ENCODE peak calls at places on chromosomes 2 and 18, in five cellular contexts. One of them, this sample, is unnamed.
A peak's percentile ranks its signal among the peaks of the same experiment; 100 is the strongest.

GRCh38 chr2:33372940-33373553 is 103.4 kb upstream of the RASGRP3 start:
- DNase-seq in RWPE1: peak; percentile 60
- DNase-seq in CD4-positive, alpha-beta T cell: no peak
- DNase-seq in psoas muscle: no peak
- DNase-seq in uterus: no peak
- DNase-seq in this sample: no peak

GRCh38 chr2:54641988-54642387 is 81.5 kb upstream of the EML6 start:
- DNase-seq in RWPE1: no peak
- DNase-seq in psoas muscle: no peak
- DNase-seq in uterus: no peak
- DNase-seq in CD4-positive, alpha-beta T cell: no peak
- DNase-seq in this sample: no peak

GRCh38 chr2:160491922-160492371 is 1.7 kb downstream of the RBMS1 start:
- DNase-seq in CD4-positive, alpha-beta T cell: no peak
- DNase-seq in RWPE1: peak; percentile 20
- DNase-seq in uterus: no peak
- DNase-seq in psoas muscle: no peak
- DNase-seq in this sample: no peak

GRCh38 chr2:169759987-169760386 is 26.4 kb downstream of the KLHL23 start:
- DNase-seq in RWPE1: no peak
- DNase-seq in uterus: no peak
- DNase-seq in CD4-positive, alpha-beta T cell: no peak
- DNase-seq in psoas muscle: no peak
- DNase-seq in this sample: no peak

GRCh38 chr2:31066594-31066993 is 71.6 kb downstream of the GALNT14 start:
- DNase-seq in CD4-positive, alpha-beta T cell: no peak
- DNase-seq in psoas muscle: no peak
- DNase-seq in uterus: no peak
- DNase-seq in RWPE1: no peak
- DNase-seq in this sample: no peak

GRCh38 chr18:7901657-7902056 is 334.5 kb downstream of the PTPRM start:
- DNase-seq in RWPE1: no peak
- DNase-seq in psoas muscle: no peak
- DNase-seq in uterus: no peak
- DNase-seq in CD4-positive, alpha-beta T cell: no peak
- DNase-seq in this sample: no peak

GRCh38 chr18:55419939-55420664 is 167.9 kb downstream of the TCF4 start:
- DNase-seq in RWPE1: no peak
- DNase-seq in uterus: no peak
- DNase-seq in CD4-positive, alpha-beta T cell: no peak
- DNase-seq in psoas muscle: no peak
- DNase-seq in this sample: no peak

GRCh38 chr2:203583696-203584095 is 48.6 kb upstream of the RAPH1 start:
- DNase-seq in CD4-positive, alpha-beta T cell: no peak
- DNase-seq in psoas muscle: no peak
- DNase-seq in uterus: no peak
- DNase-seq in RWPE1: peak; percentile 30
- DNase-seq in this sample: peak; percentile 35

GRCh38 chr2:96788393-96789244 is 27.4 kb upstream of the CNNM3 start:
- DNase-seq in RWPE1: peak; percentile 15
- DNase-seq in CD4-positive, alpha-beta T cell: no peak
- DNase-seq in uterus: peak; percentile 63
- DNase-seq in psoas muscle: peak; percentile 70
- DNase-seq in this sample: peak; percentile 85

GRCh38 chr2:231684314-231685223 is 23.8 kb upstream of the PTMA start:
- DNase-seq in CD4-positive, alpha-beta T cell: no peak
- DNase-seq in psoas muscle: peak; percentile 20
- DNase-seq in RWPE1: no peak
- DNase-seq in uterus: no peak
- DNase-seq in this sample: peak; percentile 57
- H3K27ac ChIP-seq in CD4-positive, alpha-beta T cell: no peak overlapping the region
- H3K27ac ChIP-seq in psoas muscle: no peak overlapping the region
- H3K27ac ChIP-seq in RWPE1: peak overlapping the region; percentile 45
- H3K27ac ChIP-seq in uterus: no peak overlapping the region
- H3K27ac ChIP-seq in this sample: no peak overlapping the region

GRCh38 chr2:217954469-217954868 is 48.3 kb downstream of the TNS1 start:
- DNase-seq in psoas muscle: no peak
- DNase-seq in uterus: no peak
- DNase-seq in RWPE1: no peak
- DNase-seq in CD4-positive, alpha-beta T cell: no peak
- DNase-seq in this sample: peak; percentile 57
- H3K27ac ChIP-seq in psoas muscle: peak overlapping the region; percentile 66
- H3K27ac ChIP-seq in uterus: peak overlapping the region; percentile 91
- H3K27ac ChIP-seq in RWPE1: no peak overlapping the region
- H3K27ac ChIP-seq in CD4-positive, alpha-beta T cell: no peak overlapping the region
- H3K27ac ChIP-seq in this sample: peak overlapping the region; percentile 57

DNA sequence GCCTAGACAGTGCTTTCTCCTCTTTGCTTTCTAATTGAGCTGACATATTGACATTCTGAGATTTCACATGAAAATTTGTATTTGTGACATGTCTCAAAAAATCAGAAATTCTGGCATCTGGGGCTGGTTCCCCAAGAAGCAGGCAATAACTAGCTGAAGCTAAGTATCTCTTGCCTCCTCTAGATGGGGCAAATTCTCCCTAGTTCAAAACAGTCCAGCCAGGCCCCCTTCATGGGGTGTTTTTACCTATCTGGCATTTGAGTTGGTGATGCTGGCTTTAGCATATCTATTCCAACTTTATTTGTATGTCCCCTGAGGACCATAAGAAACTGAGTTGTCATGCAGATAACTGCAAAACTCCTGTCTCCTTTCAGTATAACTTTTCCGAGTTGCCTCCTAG is 39.9 kb downstream of the ARHGAP15 start:
- DNase-seq in uterus: no peak
- DNase-seq in RWPE1: no peak
- DNase-seq in CD4-positive, alpha-beta T cell: no peak
- DNase-seq in psoas muscle: no peak
- DNase-seq in this sample: no peak
- H3K27ac ChIP-seq in uterus: no peak overlapping the region
- H3K27ac ChIP-seq in RWPE1: no peak overlapping the region
- H3K27ac ChIP-seq in CD4-positive, alpha-beta T cell: no peak overlapping the region
- H3K27ac ChIP-seq in psoas muscle: no peak overlapping the region
- H3K27ac ChIP-seq in this sample: no peak overlapping the region

GRCh38 chr2:133816037-133816436 is 247.8 kb upstream of the NCKAP5 start:
- DNase-seq in uterus: no peak
- DNase-seq in CD4-positive, alpha-beta T cell: no peak
- DNase-seq in psoas muscle: no peak
- DNase-seq in RWPE1: no peak
- DNase-seq in this sample: no peak

GRCh38 chr2:133814890-133815289 is 246.6 kb upstream of the NCKAP5 start:
- DNase-seq in RWPE1: no peak
- DNase-seq in uterus: no peak
- DNase-seq in CD4-positive, alpha-beta T cell: no peak
- DNase-seq in psoas muscle: no peak
- DNase-seq in this sample: no peak

GRCh38 chr2:133811409-133812125 is 243.3 kb upstream of the NCKAP5 start:
- DNase-seq in uterus: no peak
- DNase-seq in CD4-positive, alpha-beta T cell: no peak
- DNase-seq in psoas muscle: no peak
- DNase-seq in RWPE1: no peak
- DNase-seq in this sample: no peak

GRCh38 chr2:133810559-133810958 is 242.3 kb upstream of the NCKAP5 start:
- DNase-seq in RWPE1: no peak
- DNase-seq in CD4-positive, alpha-beta T cell: no peak
- DNase-seq in uterus: no peak
- DNase-seq in psoas muscle: no peak
- DNase-seq in this sample: no peak

GRCh38 chr2:133812826-133813617 is 244.8 kb upstream of the NCKAP5 start:
- DNase-seq in CD4-positive, alpha-beta T cell: no peak
- DNase-seq in psoas muscle: no peak
- DNase-seq in uterus: no peak
- DNase-seq in RWPE1: peak; percentile 38
- DNase-seq in this sample: no peak
- H3K27ac ChIP-seq in CD4-positive, alpha-beta T cell: no peak overlapping the region
- H3K27ac ChIP-seq in psoas muscle: no peak overlapping the region
- H3K27ac ChIP-seq in uterus: no peak overlapping the region
- H3K27ac ChIP-seq in RWPE1: no peak overlapping the region
- H3K27ac ChIP-seq in this sample: no peak overlapping the region

DNA sequence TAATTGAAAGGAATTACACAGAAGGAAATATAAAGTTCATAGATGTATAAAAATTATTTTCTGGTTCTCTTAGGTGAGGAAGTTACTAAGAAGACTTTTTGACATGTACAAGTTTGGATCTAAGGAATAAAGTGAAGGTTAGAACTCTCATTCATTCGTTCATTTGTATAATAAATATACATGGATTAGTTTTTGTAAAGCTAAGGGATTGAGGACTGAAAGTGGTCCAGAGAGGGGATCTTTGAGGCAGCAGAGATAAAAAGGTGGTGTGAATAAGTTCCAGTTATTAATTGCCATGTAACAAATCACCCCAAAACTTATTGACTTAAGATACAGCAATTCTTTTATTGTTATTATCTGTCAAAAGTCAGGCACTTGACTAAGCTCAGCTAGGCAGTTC is 110.1 kb upstream of the CELF4 start:
- DNase-seq in psoas muscle: no peak
- DNase-seq in RWPE1: no peak
- DNase-seq in CD4-positive, alpha-beta T cell: no peak
- DNase-seq in uterus: no peak
- DNase-seq in this sample: no peak
- H3K27ac ChIP-seq in psoas muscle: no peak overlapping the region
- H3K27ac ChIP-seq in RWPE1: no peak overlapping the region
- H3K27ac ChIP-seq in CD4-positive, alpha-beta T cell: no peak overlapping the region
- H3K27ac ChIP-seq in uterus: no peak overlapping the region
- H3K27ac ChIP-seq in this sample: no peak overlapping the region

DNA sequence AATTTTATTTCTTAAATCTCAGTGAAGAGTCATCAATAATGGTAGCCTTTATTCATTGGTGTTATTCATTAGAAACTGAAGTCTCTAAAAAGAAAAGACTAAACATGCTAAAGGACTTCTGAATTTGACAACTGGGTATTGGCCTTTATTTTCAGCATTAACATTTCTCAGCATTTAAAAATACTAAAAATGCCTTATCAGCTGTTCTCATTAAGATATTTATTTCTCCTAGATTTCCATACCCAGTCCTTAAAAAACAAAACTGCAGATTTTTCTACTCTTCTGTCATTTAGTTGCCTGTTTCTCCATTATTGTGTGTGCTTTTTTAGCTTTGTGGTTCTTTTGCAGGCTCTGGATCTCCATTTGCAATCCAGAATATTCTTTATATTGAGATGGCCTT is 31.2 kb upstream of the METAP1D start:
- DNase-seq in psoas muscle: no peak
- DNase-seq in uterus: no peak
- DNase-seq in CD4-positive, alpha-beta T cell: no peak
- DNase-seq in RWPE1: no peak
- DNase-seq in this sample: no peak
- H3K27ac ChIP-seq in psoas muscle: no peak overlapping the region
- H3K27ac ChIP-seq in uterus: no peak overlapping the region
- H3K27ac ChIP-seq in CD4-positive, alpha-beta T cell: no peak overlapping the region
- H3K27ac ChIP-seq in RWPE1: no peak overlapping the region
- H3K27ac ChIP-seq in this sample: no peak overlapping the region

DNA sequence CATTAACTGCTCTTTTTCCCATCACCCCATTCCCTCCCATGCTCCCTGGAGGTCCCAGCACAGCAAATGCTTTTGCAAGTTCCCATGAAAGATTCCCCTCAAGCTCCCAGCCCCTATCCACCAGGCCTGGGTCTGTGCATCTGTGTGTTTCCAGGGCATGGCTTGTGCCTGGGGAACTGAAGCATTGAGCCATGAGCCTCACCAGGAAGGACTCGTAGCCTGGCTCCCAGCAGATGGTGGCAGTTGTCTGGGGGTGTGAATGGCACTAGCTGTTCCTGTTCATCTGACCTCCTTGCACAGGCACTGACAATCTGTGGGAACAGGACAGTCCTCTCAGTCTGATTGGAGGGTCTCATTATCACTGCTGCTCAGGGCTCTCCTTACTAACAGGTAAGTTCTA is 164.5 kb upstream of the RMP24 start:
- DNase-seq in RWPE1: no peak
- DNase-seq in uterus: no peak
- DNase-seq in psoas muscle: no peak
- DNase-seq in CD4-positive, alpha-beta T cell: no peak
- DNase-seq in this sample: no peak
- H3K27ac ChIP-seq in RWPE1: no peak overlapping the region
- H3K27ac ChIP-seq in uterus: no peak overlapping the region
- H3K27ac ChIP-seq in psoas muscle: no peak overlapping the region
- H3K27ac ChIP-seq in CD4-positive, alpha-beta T cell: no peak overlapping the region
- H3K27ac ChIP-seq in this sample: no peak overlapping the region

GRCh38 chr2:231371430-231372054 is 24.0 kb upstream of the B3GNT7 start:
- DNase-seq in uterus: no peak
- DNase-seq in RWPE1: no peak
- DNase-seq in psoas muscle: no peak
- DNase-seq in CD4-positive, alpha-beta T cell: no peak
- DNase-seq in this sample: no peak

GRCh38 chr2:231369580-231370428 is 25.7 kb upstream of the B3GNT7 start:
- DNase-seq in RWPE1: no peak
- DNase-seq in psoas muscle: no peak
- DNase-seq in CD4-positive, alpha-beta T cell: no peak
- DNase-seq in uterus: no peak
- DNase-seq in this sample: peak; percentile 76

GRCh38 chr2:231372326-231372725 is 23.2 kb upstream of the B3GNT7 start:
- DNase-seq in RWPE1: no peak
- DNase-seq in uterus: no peak
- DNase-seq in CD4-positive, alpha-beta T cell: no peak
- DNase-seq in psoas muscle: no peak
- DNase-seq in this sample: no peak

GRCh38 chr2:231370749-231371429 is 24.6 kb upstream of the B3GNT7 start:
- DNase-seq in uterus: no peak
- DNase-seq in psoas muscle: no peak
- DNase-seq in CD4-positive, alpha-beta T cell: no peak
- DNase-seq in RWPE1: no peak
- DNase-seq in this sample: no peak

GRCh38 chr2:231370429-231370748 is 25.1 kb upstream of the B3GNT7 start:
- DNase-seq in CD4-positive, alpha-beta T cell: no peak
- DNase-seq in uterus: no peak
- DNase-seq in RWPE1: no peak
- DNase-seq in psoas muscle: no peak
- DNase-seq in this sample: no peak
- H3K27ac ChIP-seq in CD4-positive, alpha-beta T cell: no peak overlapping the region
- H3K27ac ChIP-seq in uterus: no peak overlapping the region
- H3K27ac ChIP-seq in RWPE1: no peak overlapping the region
- H3K27ac ChIP-seq in psoas muscle: no peak overlapping the region
- H3K27ac ChIP-seq in this sample: peak overlapping the region; percentile 60